ENCODE peak calls at places on chromosome 21, in nine cellular contexts. E is fibroblast of pulmonary artery, X is IMR-90, I is esophagus squamous epithelium, P is heart right ventricle, L is thoracic aorta, W is Caco-2, C is prostate gland, T is fibroblast of mammary gland. V is an unnamed sample.

GRCh38 chr21:33041981-33042380 is 16.2 kb downstream of the OLIG2 start:
- DNase-seq in X (peak), T (no peak), P (no peak), E (no peak), W (no peak), I (no peak), C (no peak), L (no peak), V (no peak)

GRCh38 chr21:34061983-34062382 is 11.4 kb upstream of the MRPS6 start:
- DNase-seq in X (no peak), T (peak), L (no peak), W (peak), C (no peak), P (no peak), E (peak), I (no peak), V (no peak)

GRCh38 chr21:33552999-33553598 is 10.3 kb downstream of the SON start:
- DNase-seq in C (no peak), L (no peak), T (no peak), W (no peak), X (no peak), P (no peak), E (no peak), I (no peak), V (no peak)

GRCh38 chr21:44300262-44300959 is 558 bp downstream of the PFKL start:
- DNase-seq in C (peak), I (no peak), L (peak), P (peak), T (peak), W (peak), E (peak), X (peak), V (no peak)

GRCh38 chr21:29867796-29868195 is 72.0 kb downstream of the GRIK1 start:
- DNase-seq in T (no peak), L (no peak), W (no peak), X (no peak), I (no peak), E (no peak), P (no peak), C (no peak), V (no peak)

GRCh38 chr21:21084179-21084578 is 86.0 kb downstream of the NCAM2 start:
- DNase-seq in I (no peak), W (no peak), X (peak), C (no peak), E (peak), T (no peak), L (no peak), P (no peak), V (no peak)

GRCh38 chr21:20591294-20591693 is 406.9 kb upstream of the NCAM2 start:
- DNase-seq in T (no peak), W (no peak), E (no peak), L (no peak), I (no peak), P (no peak), C (no peak), X (no peak), V (peak)

GRCh38 chr21:33943293-33943692 is 27.7 kb upstream of the ATP5PO start:
- DNase-seq in I (no peak), X (no peak), P (no peak), W (no peak), C (no peak), L (no peak), T (no peak), E (no peak), V (no peak)

GRCh38 chr21:25901580-25901979 is 166.8 kb downstream of the GABPA start:
- DNase-seq in T (peak), P (no peak), X (peak), E (no peak), C (no peak), I (no peak), L (no peak), W (no peak), V (no peak)

GRCh38 chr21:41166947-41167346 is 1.0 kb upstream of the BACE2 start:
- DNase-seq in E (no peak), I (no peak), X (no peak), W (no peak), P (peak), C (no peak), L (no peak), T (no peak), V (no peak)

GRCh38 chr21:41545500-41546359 is 37.8 kb upstream of the TMPRSS2 start:
- DNase-seq in W (no peak), C (no peak), T (no peak), P (no peak), L (no peak), X (no peak), E (no peak), I (no peak), V (no peak)

GRCh38 chr21:43921979-43922945 is 57.2 kb downstream of the AGPAT3 start:
- DNase-seq in X (peak), P (no peak), L (no peak), E (peak), I (no peak), W (no peak), T (peak), C (no peak), V (no peak)

GRCh38 chr21:32993894-32994293 is 31.8 kb upstream of the OLIG2 start:
- DNase-seq in W (no peak), P (no peak), E (no peak), T (no peak), X (no peak), L (no peak), C (no peak), I (no peak), V (no peak)

DNA sequence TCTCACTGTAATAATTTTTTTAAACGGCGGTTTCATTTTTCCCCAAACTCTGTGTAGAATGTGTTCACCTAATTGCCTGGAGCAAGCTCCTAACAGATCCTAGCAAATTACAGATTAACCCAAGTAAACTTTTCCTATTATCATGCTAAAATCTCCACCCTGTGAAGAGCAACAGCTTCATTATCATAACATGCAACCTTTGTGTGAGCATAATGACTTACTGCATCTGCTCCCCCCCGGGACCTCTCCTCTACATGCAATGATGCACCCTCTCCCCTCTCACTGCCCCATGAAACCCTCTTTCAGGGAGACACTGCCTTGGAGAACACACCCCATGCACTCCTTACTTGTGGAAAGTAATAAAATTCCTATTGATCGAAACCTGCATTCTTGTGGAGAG is 717.0 kb upstream of the TMPRSS15 start:
- DNase-seq in T (no peak), C (no peak), E (no peak), W (no peak), I (no peak), P (no peak), X (no peak), L (no peak), V (no peak)
- H3K4me3 ChIP-seq in T (no peak), C (no peak), E (no peak), W (no peak), I (no peak), P (no peak), X (no peak), L (no peak), V (no peak)

GRCh38 chr21:39971961-39972360 is 104.7 kb downstream of the PCP4 start:
- DNase-seq in I (no peak), P (no peak), L (no peak), W (peak), E (no peak), X (no peak), C (no peak), T (no peak), V (no peak)

GRCh38 chr21:39972471-39972870 is 105.2 kb downstream of the PCP4 start:
- DNase-seq in C (no peak), L (no peak), T (no peak), I (no peak), E (no peak), W (peak), P (no peak), X (no peak), V (no peak)

GRCh38 chr21:39966786-39967185 is 99.5 kb downstream of the PCP4 start:
- DNase-seq in E (no peak), L (no peak), P (no peak), I (no peak), W (no peak), T (no peak), X (no peak), C (no peak), V (no peak)

GRCh38 chr21:39969691-39970364 is 102.6 kb downstream of the PCP4 start:
- DNase-seq in P (no peak), I (no peak), W (no peak), T (no peak), L (no peak), X (no peak), C (no peak), E (no peak), V (no peak)

GRCh38 chr21:39968010-39968409 is 100.8 kb downstream of the PCP4 start:
- DNase-seq in T (no peak), W (no peak), I (no peak), P (no peak), C (no peak), X (no peak), E (no peak), L (no peak), V (no peak)
- TF ChIP-seq CTCF in T (no peak), W (no peak), I (no peak), P (no peak), C (no peak), X (no peak), E (no peak), L (no peak), V (no peak)

GRCh38 chr21:45591619-45592207 is 49.5 kb upstream of the SLC19A1 start:
- DNase-seq in C (no peak), W (no peak), L (no peak), I (no peak), X (no peak), E (no peak), P (no peak), T (no peak), V (no peak)
- H3K4me3 ChIP-seq in C (no peak), W (no peak), L (no peak), I (no peak), X (no peak), E (no peak), P (no peak), T (no peak), V (no peak)

GRCh38 chr21:39439232-39439631 is 6.3 kb downstream of the LCA5L start:
- DNase-seq in X (no peak), T (no peak), E (no peak), W (no peak), P (no peak), I (no peak), L (no peak), C (no peak), V (no peak)

GRCh38 chr21:39447264-39447663 is 1.7 kb upstream of the LCA5L start:
- DNase-seq in L (no peak), C (no peak), E (no peak), X (no peak), P (no peak), I (no peak), W (no peak), T (no peak), V (no peak)

GRCh38 chr21:39444406-39445145 is 1.0 kb downstream of the LCA5L start:
- DNase-seq in I (no peak), E (peak), X (peak), L (no peak), T (peak), P (no peak), C (no peak), W (no peak), V (no peak)

GRCh38 chr21:39445339-39446269 is at the start of gene LCA5L:
- DNase-seq in W (peak), L (peak), X (peak), E (peak), I (peak), P (peak), T (peak), C (peak), V (no peak)

GRCh38 chr21:39441502-39442475 is 3.8 kb downstream of the LCA5L start:
- DNase-seq in T (peak), W (peak), C (no peak), P (no peak), L (no peak), I (no peak), X (peak), E (peak), V (no peak)
- TF ChIP-seq CTCF in T (peak), W (peak), C (peak), P (peak), L (peak), I (peak), X (peak), E (peak), V (peak)

GRCh38 chr21:42684109-42684916 is 30.9 kb downstream of the PDE9A start:
- DNase-seq in T (peak), E (no peak), I (no peak), C (no peak), L (no peak), W (no peak), X (no peak), P (no peak), V (no peak)
- H3K4me3 ChIP-seq in T (peak), E (no peak), I (no peak), C (no peak), L (no peak), W (no peak), X (no peak), P (peak), V (no peak)

DNA sequence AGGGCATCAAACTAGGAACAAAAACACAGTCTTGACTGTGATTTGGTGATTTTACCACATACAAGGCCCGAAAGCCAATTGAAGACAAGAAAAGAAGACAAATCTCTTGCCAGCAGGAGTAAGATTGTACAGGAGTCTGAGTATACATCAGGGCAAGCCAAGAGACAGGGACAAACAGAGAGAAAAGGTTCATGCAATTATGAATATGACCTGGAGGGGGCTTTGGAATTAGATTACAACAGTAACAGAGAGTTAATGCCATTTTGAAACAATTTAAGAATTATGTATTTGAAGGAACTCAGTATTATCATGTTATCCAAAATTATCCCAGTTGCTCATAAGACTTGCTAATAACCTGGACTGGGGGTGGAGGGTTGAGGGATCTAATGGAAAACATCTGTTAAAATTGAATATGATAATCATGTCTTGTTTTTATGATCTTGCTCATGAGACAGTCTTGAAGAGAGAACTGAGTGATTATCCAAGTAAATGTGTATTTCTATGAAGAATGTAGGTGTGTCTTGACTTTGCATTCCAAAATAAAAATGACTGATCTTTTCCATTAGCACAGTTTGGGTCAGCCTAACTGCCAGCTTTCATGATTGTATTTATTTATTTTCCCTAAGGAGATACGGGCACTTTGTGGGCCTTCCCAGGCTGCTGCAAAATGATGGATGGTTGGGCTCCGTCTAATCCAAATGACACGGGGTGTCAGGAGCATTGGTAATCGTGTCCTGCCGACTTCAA is 117.7 kb downstream of the ERG start:
- DNase-seq in E (peak), C (no peak), T (peak), W (no peak), I (no peak), X (peak), L (no peak), P (no peak), V (no peak)
- TF ChIP-seq CTCF in E (peak), C (no peak), T (peak), W (peak), I (peak), X (peak), L (peak), P (peak), V (peak)

GRCh38 chr21:36491191-36491916 is 11.4 kb upstream of the CLDN14 start:
- DNase-seq in P (no peak), W (no peak), L (no peak), C (no peak), X (no peak), T (peak), I (no peak), E (no peak), V (no peak)
- H3K4me3 ChIP-seq in P (no peak), W (no peak), L (no peak), C (no peak), X (no peak), T (no peak), I (no peak), E (no peak), V (no peak)

V was measured in retinal pigment epithelial cell.